ENCODE peak calls at places on chromosomes 3 and 15, in four cellular contexts. J is AG04450, G is AG10803, Z is BJ. R is an unnamed sample.
A peak's percentile ranks its signal among the peaks of the same experiment; 100 is the strongest.

GRCh38 chr3:17050051-17050450 is 165.3 kb downstream of the PLCL2 start:
- DNase-seq in G (no peak), Z (no peak), J (no peak), R (no peak)

GRCh38 chr15:49415638-49416037 is 7.4 kb upstream of the FGF7 start:
- DNase-seq in G (peak; percentile 61), J (peak; percentile 87), Z (peak; percentile 40), R (peak; percentile 81)

GRCh38 chr15:96351801-96352593 is 21.5 kb downstream of the NR2F2 start:
- DNase-seq in Z (no peak), J (no peak), G (no peak), R (no peak)

GRCh38 chr3:146813496-146813895 is 208.3 kb upstream of the PLSCR5 start:
- DNase-seq in J (no peak), Z (no peak), G (peak; percentile 69), R (peak; percentile 55)

GRCh38 chr3:85102774-85103173 is 144.0 kb downstream of the CADM2 start:
- DNase-seq in J (no peak), Z (no peak), G (no peak), R (no peak)

GRCh38 chr3:24393316-24393715 is 101.3 kb downstream of the THRB start:
- DNase-seq in J (no peak), Z (no peak), G (no peak), R (no peak)

GRCh38 chr15:89672221-89673161 is 6.7 kb downstream of the PLIN1 start:
- DNase-seq in J (no peak), Z (no peak), G (peak; percentile 68), R (peak; percentile 64)

GRCh38 chr3:31947671-31948091 is 33.4 kb downstream of the OSBPL10 start:
- DNase-seq in J (no peak), Z (no peak), G (no peak), R (peak; percentile 37)

GRCh38 chr3:188817103-188817919 is 354.5 kb upstream of the TPRG1 start:
- DNase-seq in Z (no peak), G (no peak), J (no peak), R (no peak)
- TF ChIP-seq CTCF in Z (no peak), G (no peak), J (no peak), R (no peak)

DNA sequence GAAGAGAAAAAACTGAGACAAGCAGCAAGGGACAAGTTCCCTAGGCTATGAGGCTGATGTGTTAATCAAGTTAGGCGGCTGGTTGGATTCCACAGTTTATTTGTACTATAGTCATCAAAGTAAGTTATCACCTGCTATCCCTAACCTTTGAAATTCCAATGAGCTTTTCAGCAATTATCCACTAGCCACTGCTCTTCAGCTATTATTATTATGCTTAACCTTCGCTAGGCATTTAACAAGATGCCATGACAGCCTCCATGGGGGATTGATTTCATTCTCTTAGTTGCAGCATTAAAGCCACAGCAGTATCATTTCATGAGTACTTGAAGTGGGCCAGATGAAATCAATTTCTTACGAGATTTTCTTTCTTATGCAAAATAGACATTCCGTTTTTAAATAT is 699.5 kb upstream of the NAALADL2 start:
- DNase-seq in J (no peak), G (no peak), Z (no peak), R (no peak)
- H3K4me3 ChIP-seq in J (no peak overlapping the region), G (no peak overlapping the region), Z (no peak overlapping the region), R (no peak overlapping the region)

GRCh38 chr3:46214751-46215352 is 6.7 kb upstream of the CCR1 start:
- DNase-seq in G (no peak), Z (no peak), J (no peak), R (no peak)
- TF ChIP-seq CTCF in G (no peak), Z (no peak), J (peak; percentile 20), R (no peak)

DNA sequence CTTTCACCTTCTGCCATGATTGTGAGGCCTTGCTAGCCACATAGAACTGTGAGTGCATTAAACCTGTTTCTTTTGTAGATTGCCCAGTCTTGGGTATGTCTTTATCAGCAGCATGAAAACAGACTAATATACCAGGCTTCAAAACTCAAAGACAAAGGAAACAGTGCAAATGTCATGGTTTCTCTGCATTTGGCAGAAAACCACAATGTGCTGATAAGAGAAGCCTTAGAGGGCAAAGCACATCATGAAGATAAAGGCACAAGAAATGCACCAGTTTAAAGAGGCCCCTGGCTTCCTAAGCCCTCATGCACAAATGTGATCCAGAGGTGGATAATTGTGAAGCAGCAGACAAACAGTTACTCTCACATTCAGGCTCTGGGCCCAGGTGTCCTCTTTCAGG is 259.2 kb downstream of the CPNE4 start:
- DNase-seq in G (no peak), Z (no peak), J (no peak), R (no peak)
- H3K4me3 ChIP-seq in G (no peak overlapping the region), Z (no peak overlapping the region), J (no peak overlapping the region), R (no peak overlapping the region)

GRCh38 chr15:86229966-86230365 is 150.3 kb downstream of the AGBL1 start:
- DNase-seq in G (no peak), Z (no peak), J (no peak), R (no peak)

GRCh38 chr15:86235667-86236066 is 156.0 kb downstream of the AGBL1 start:
- DNase-seq in Z (no peak), J (no peak), G (no peak), R (no peak)

GRCh38 chr15:86229306-86229705 is 149.6 kb downstream of the AGBL1 start:
- DNase-seq in Z (no peak), J (no peak), G (no peak), R (no peak)

GRCh38 chr15:86236721-86237121 is 157.1 kb downstream of the AGBL1 start:
- DNase-seq in Z (no peak), G (no peak), J (no peak), R (no peak)

DNA sequence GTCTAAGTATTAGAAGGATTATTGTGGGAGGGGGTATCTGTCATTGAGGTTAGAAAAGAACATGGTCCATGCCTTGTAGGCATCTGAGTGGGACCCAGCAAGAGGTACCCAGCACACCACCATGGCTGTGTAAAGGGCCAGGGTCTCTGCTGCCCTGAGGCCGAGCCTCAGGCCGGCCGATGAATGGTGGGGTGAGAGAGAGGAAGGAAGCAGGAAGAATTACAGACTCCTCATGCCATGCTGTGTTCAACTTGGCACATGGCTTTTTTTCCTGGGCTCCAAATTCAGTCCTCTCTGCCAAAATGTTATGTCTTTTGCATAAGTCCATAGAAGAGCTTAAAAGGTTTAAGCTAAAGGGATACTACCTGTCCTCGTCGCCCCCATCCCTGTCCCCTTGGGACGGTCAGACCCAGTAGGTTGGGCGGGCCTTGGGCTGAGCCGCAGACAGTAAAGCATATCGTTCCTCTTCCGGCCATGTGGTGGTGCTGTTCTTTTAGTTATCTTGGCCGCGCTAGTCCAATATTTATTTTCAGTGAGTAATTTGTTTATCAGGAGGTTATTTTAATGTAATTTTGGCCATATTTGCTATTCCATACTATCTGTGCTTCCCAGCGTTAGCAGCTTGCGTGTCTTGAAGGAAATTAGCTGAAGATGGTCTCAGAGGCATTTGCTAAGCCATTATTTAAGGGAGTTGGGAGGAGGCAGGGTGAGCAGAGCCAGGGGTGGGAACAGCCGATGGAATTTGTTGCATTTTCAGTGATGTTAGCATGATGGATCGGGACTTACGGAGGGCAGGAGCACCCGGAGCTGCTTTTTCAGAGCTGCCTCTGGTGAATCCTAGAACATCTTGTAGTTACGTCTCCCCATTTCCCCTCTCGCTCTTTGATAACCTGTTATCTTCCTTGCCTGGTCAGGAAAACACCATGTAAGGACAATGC is 152.5 kb downstream of the AGBL1 start:
- DNase-seq in G (peak; percentile 26), Z (no peak), J (no peak), R (peak; percentile 19)
- TF ChIP-seq CTCF in G (peak; percentile 58), Z (no peak), J (peak; percentile 17), R (no peak)

GRCh38 chr3:155744091-155744625 is 713 bp downstream of the PLCH1 start:
- DNase-seq in Z (no peak), G (no peak), J (no peak), R (no peak)

GRCh38 chr3:155747286-155747685 is 2.4 kb upstream of the PLCH1 start:
- DNase-seq in J (no peak), Z (no peak), G (no peak), R (no peak)

GRCh38 chr3:155746703-155747102 is 1.8 kb upstream of the PLCH1 start:
- DNase-seq in Z (no peak), G (no peak), J (no peak), R (no peak)

GRCh38 chr3:155744626-155745324 is at the start of gene PLCH1:
- DNase-seq in J (no peak), Z (no peak), G (peak; percentile 38), R (no peak)

DNA sequence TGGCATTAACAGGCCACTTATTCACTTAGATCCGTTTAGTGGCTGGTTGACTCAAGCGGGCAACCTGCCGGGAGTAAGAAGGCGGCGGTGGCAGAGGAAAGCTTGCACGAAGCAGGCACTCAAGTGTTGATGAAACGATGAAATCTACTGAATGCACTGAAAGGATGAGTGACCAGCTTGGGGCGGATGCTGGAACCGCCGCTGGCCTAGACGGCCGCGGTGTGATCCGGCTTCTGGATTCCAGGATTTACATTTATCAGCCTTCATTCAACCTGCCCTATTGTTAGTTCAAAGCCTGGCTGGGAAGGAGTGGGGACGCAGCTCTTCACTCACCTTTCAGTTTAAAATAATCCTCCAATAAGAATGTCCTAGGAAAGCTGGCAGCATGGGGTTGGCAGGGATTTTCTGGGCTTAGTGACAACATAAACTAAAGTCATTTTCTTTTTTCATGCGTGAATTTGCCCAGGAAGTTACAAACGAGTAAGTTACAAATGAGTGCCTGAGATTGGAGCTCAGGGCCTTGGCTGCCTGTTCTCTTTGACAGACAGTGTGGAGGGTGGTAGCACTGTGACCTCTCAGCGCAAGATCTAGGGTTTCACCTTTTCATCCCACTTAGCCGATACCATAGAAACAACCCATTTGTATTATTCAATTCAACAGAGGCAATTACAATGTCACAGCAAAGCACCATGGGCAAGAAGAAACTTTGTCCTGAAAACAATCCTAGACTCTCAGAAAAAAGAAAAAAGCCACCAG is 1.1 kb upstream of the PLCH1 start:
- DNase-seq in Z (no peak), J (no peak), G (no peak), R (no peak)
- H3K4me3 ChIP-seq in Z (no peak overlapping the region), J (no peak overlapping the region), G (no peak overlapping the region), R (no peak overlapping the region)

GRCh38 chr3:71064976-71065763 is 518.4 kb downstream of the FOXP1 start:
- DNase-seq in Z (no peak), G (peak; percentile 49), J (no peak), R (peak; percentile 84)
- TF ChIP-seq CTCF in Z (no peak), G (no peak), J (no peak), R (no peak)

GRCh38 chr15:99123706-99124451 is 19.0 kb downstream of the SYNM start:
- DNase-seq in Z (peak; percentile 92), J (peak; percentile 83), G (peak; percentile 97), R (peak; percentile 98)
- H3K4me3 ChIP-seq in Z (peak overlapping the region; percentile 24), J (peak overlapping the region; percentile 36), G (peak overlapping the region; percentile 38), R (peak overlapping the region; percentile 20)

DNA sequence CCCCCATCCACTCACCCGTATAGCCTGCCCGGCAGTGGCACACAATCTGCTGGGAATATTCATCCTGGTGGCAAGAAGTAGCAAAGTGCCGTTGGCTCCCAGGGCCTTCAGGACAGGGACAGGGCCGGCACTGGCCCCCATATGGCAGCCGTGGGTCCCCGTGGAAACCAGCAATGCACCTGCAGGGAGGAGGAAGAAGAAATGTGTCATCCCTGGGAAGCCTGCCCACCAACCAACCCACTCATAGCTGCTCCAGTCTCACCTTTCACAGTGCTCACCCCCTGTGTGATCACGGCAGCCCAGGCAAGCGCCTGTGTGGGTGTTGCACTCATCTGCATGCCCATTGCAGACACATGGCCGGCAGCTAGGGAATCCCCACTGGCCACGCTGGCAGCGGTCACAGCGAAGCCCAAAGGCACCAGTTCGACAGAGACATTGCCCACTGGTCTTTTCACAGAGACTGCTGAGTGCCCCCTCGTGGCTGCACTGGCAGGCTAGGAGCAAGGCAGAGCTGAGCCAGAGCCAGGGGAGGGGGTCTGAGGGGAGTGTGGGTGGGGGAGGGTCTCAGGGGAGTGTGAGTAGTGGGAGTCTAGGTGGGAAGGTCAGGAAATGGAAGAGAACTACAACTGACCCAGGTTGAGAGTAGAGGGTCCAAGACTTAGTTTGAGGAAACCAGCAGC is 4.5 kb upstream of the USP19 start:
- DNase-seq in Z (no peak), G (no peak), J (no peak), R (no peak)
- TF ChIP-seq CTCF in Z (no peak), G (no peak), J (peak; percentile 6), R (no peak)